ENCODE peak calls at places on chromosomes 16 and 17, in eight cellular contexts. E is adrenal gland, M is mucosa of descending colon, Z is kidney epithelial cell, A is colonic mucosa, T is heart right ventricle, F is neural progenitor cell, L is right atrium auricular region. V is an unnamed sample.
A peak's percentile ranks its signal among the peaks of the same experiment; 100 is the strongest.

GRCh38 chr17:40551874-40552768 is 13.2 kb downstream of the CCR7 start:
- DNase-seq in E (peak; percentile 75), F (no peak), Z (peak; percentile 43), L (peak; percentile 87), T (no peak), M (no peak), A (peak; percentile 27), V (peak; percentile 45)

GRCh38 chr17:33989357-33990148 is 265.5 kb upstream of the CCL2 start:
- DNase-seq in Z (no peak), F (no peak), M (peak; percentile 65), E (no peak), A (peak; percentile 78), L (peak; percentile 18), T (no peak), V (no peak)

GRCh38 chr16:53708490-53708889 is 4.5 kb downstream of the FTO start:
- DNase-seq in M (no peak), E (no peak), Z (no peak), F (no peak), T (no peak), A (no peak), L (no peak), V (no peak)

GRCh38 chr17:67800495-67800928 is 24.8 kb upstream of the BPTF start:
- DNase-seq in Z (peak; percentile 31), E (peak; percentile 94), T (peak; percentile 77), L (peak; percentile 82), A (peak; percentile 80), F (peak; percentile 83), M (peak; percentile 86), V (peak; percentile 70)

GRCh38 chr16:86101135-86101911 is 202.4 kb downstream of the IRF8 start:
- DNase-seq in M (no peak), Z (no peak), T (no peak), L (no peak), F (no peak), A (no peak), E (no peak), V (no peak)

GRCh38 chr16:19589771-19590302 is 34.3 kb downstream of the VPS35L start:
- DNase-seq in M (no peak), Z (no peak), A (no peak), L (no peak), E (no peak), T (no peak), F (no peak), V (no peak)

GRCh38 chr16:77974883-77975282 is 47.5 kb upstream of the CLEC3A start:
- DNase-seq in M (no peak), T (no peak), L (no peak), F (peak; percentile 63), Z (no peak), A (no peak), E (no peak), V (no peak)

GRCh38 chr17:81197831-81198490 is 24.8 kb downstream of the CEP131 start:
- DNase-seq in M (no peak), L (no peak), A (no peak), F (no peak), T (no peak), Z (no peak), E (no peak), V (no peak)

GRCh38 chr17:43974541-43975315 is 21.0 kb upstream of the PYY start:
- DNase-seq in L (no peak), A (no peak), E (no peak), M (no peak), T (no peak), F (peak; percentile 23), Z (no peak), V (no peak)

GRCh38 chr16:49969356-49970030 is 55.5 kb upstream of the CNEP1R1 start:
- DNase-seq in Z (no peak), F (peak; percentile 35), E (no peak), M (no peak), A (no peak), L (no peak), T (no peak), V (no peak)

GRCh38 chr16:56861092-56861610 is 3.9 kb upstream of the SLC12A3 start:
- DNase-seq in A (no peak), Z (no peak), M (no peak), L (no peak), F (peak; percentile 68), T (no peak), E (no peak), V (no peak)

GRCh38 chr17:67779098-67779672 is 46.1 kb upstream of the BPTF start:
- DNase-seq in T (peak; percentile 53), L (peak; percentile 77), M (peak; percentile 63), E (peak; percentile 94), F (peak; percentile 65), A (peak; percentile 40), Z (no peak), V (no peak)

DNA sequence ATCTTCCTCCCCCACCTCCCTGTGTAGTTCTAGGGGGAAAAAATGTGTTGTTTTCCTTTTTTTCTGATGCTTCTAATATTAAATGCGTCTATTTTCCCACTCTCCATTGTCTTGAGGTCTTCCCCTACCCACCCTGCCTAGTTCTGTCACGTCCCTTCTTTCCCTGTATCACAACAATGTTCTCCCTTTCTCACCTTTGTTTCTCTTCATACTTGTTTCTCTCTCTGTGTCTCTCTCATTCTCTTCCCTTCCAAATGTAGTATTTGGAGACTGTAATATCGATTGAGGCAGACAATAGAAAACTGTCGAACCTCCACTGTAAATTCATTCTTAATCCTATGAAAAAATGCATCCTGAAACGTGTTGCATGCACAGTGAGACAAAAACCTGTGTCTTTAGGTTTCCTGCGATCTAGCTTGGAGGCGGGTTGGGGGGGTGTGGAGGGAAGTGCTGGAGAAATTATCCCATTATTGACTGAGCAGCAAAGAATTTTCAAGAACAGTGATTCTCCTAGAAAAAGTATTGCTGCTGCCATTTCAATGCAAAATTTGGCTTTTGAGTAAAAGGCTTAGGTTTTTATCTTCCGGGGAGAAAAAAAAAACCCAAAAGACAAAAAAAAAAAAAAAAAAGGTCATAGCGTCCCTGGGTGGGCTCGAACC is 1.3 kb upstream of the PSMB3 start:
- DNase-seq in M (no peak), E (peak; percentile 65), L (no peak), A (peak; percentile 55), F (peak; percentile 53), Z (no peak), T (no peak), V (no peak)
- H3K4me3 ChIP-seq in M (peak overlapping the region; percentile 84), E (peak overlapping the region; percentile 86), L (peak overlapping the region; percentile 71), A (peak overlapping the region; percentile 80), F (peak overlapping the region; percentile 92), Z (peak overlapping the region; percentile 93), T (no peak overlapping the region), V (peak overlapping the region; percentile 75)

GRCh38 chr17:21512307-21513011 is 136.3 kb downstream of the KCNJ12 start:
- DNase-seq in T (no peak), M (no peak), A (no peak), Z (no peak), L (no peak), F (no peak), E (no peak), V (no peak)

GRCh38 chr17:21505819-21506815 is 130.0 kb downstream of the KCNJ12 start:
- DNase-seq in T (no peak), E (no peak), M (no peak), A (no peak), Z (no peak), L (no peak), F (no peak), V (no peak)

GRCh38 chr17:21511368-21512195 is 135.4 kb downstream of the KCNJ12 start:
- DNase-seq in A (peak; percentile 79), M (peak; percentile 88), L (peak; percentile 90), Z (peak; percentile 25), F (peak; percentile 94), E (peak; percentile 88), T (peak; percentile 82), V (peak; percentile 84)

GRCh38 chr17:21513012-21513570 is 136.9 kb downstream of the KCNJ12 start:
- DNase-seq in L (peak; percentile 78), T (peak; percentile 81), F (peak; percentile 90), Z (no peak), A (peak; percentile 80), M (peak; percentile 76), E (peak; percentile 87), V (peak; percentile 55)

DNA sequence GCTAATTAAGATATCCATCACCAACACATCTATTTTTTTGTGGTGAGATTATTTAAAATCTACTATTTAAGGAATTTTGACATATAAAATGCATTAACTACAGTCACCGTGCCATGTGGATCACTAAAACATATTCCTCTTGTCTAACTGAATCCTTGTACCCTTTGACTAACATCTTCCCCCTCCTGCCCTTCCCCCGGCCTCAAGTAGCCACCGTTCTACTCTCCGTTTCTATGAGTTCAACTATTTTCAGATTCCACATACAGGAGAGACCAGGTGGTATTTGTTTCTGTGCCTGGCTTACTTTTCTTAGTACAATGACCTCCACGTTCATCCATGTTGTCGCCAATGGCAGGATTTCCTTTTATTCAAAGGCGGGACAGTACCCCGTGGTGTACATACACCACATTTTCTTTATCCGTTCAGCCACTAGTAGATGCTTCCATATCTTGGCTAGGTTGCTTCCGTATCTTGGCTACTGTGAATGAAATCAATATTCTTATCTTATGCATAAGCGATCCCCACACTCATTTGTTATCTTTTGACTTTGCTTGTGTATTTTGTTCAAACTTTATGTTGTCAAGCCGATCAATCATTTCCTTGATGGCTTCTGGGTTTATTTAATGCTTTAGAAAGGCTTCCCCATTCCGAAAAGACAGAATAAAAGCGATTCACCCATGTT is 134.7 kb downstream of the KCNJ12 start:
- DNase-seq in E (peak; percentile 36), F (peak; percentile 24), T (no peak), M (no peak), Z (no peak), A (no peak), L (no peak), V (no peak)
- H3K4me3 ChIP-seq in E (peak overlapping the region; percentile 47), F (peak overlapping the region; percentile 52), T (peak overlapping the region; percentile 50), M (no peak overlapping the region), Z (peak overlapping the region; percentile 34), A (peak overlapping the region; percentile 41), L (peak overlapping the region; percentile 38), V (peak overlapping the region; percentile 68)

DNA sequence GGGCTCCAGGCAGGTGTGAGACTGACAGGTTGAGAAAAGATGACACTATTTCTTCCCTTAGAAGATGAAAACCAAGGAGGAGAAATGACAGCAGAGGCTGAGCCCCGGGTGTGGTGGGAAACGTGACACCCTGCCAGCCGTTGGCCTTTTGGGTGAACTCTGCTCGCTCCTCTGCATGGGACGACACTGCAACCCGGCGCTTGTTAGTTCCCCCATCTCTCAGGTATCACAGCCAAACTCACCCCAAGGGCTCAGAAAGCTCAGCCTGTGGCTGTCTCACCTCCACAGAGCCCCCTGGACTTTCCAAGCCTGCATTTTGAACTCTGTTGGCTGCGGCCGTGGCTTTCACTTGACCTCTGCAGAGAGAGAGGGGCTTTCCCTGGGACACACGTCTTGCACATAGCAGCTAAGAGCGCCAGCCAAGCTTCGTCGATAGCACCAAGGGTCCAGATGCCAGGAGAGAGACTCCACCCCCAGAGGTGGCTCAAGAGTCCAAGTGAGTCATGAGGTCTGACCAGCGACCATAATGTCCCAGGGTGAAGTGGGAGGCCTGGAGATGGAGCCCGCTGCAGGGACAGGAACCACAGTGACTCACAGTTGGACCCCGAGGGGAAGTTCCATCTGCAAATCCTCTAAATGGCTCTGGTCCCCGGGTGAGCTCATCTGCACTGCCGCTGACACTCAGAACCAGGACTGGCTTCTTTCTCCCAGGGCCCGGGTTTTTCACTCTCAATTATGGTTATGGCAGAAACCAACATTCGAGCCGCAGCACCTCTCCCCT is 301.9 kb downstream of the SOX9 start:
- DNase-seq in Z (peak; percentile 96), A (peak; percentile 44), M (peak; percentile 53), E (peak; percentile 77), T (peak; percentile 36), L (peak; percentile 90), F (no peak), V (peak; percentile 80)
- H3K4me3 ChIP-seq in Z (no peak overlapping the region), A (no peak overlapping the region), M (no peak overlapping the region), E (no peak overlapping the region), T (no peak overlapping the region), L (no peak overlapping the region), F (no peak overlapping the region), V (no peak overlapping the region)

DNA sequence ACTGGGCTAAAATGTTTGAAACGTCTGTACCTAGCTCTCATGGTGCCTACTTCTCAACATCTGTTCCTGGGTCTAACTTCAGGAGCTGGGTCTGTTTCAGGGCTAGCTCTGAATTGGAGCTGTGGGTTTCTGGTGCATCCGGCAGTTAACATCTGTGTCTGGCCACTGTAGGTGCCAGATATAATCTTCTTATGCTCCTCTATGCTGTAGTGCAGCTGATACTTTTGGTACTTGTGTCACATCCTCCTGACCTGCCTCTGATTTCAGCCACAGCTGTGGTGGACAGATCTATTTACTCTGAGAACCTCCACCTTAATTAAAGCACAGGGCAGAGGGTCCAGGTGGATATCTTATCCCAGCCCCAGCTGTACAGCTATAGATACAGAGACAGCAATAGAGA is 496.5 kb upstream of the CDH11 start:
- DNase-seq in A (no peak), Z (no peak), M (no peak), T (no peak), E (no peak), L (no peak), F (no peak), V (no peak)
- H3K4me3 ChIP-seq in A (no peak overlapping the region), Z (no peak overlapping the region), M (no peak overlapping the region), T (no peak overlapping the region), E (no peak overlapping the region), L (no peak overlapping the region), F (no peak overlapping the region), V (no peak overlapping the region)

V was measured in gastrocnemius medialis.